ENCODE peak calls at places on chromosomes 2 and 18, in nine cellular contexts. One of them, this sample, is unnamed.

GRCh38 chr2:170703776-170704476 is 11.2 kb upstream of the SP5 start:
- DNase-seq in body of pancreas: no peak
- DNase-seq in IMR-90: no peak
- DNase-seq in A549: no peak
- DNase-seq in heart left ventricle: no peak
- DNase-seq in NB4: peak
- DNase-seq in suprapubic skin: no peak
- DNase-seq in ovary: no peak
- DNase-seq in esophagus squamous epithelium: no peak
- DNase-seq in this sample: no peak

GRCh38 chr2:66805136-66805535 is 370.2 kb downstream of the MEIS1 start:
- DNase-seq in body of pancreas: no peak
- DNase-seq in IMR-90: peak
- DNase-seq in A549: no peak
- DNase-seq in heart left ventricle: no peak
- DNase-seq in NB4: no peak
- DNase-seq in suprapubic skin: no peak
- DNase-seq in ovary: no peak
- DNase-seq in esophagus squamous epithelium: no peak
- DNase-seq in this sample: no peak

GRCh38 chr2:200619275-200619674 is 33.5 kb downstream of the AOX1 start:
- DNase-seq in body of pancreas: peak
- DNase-seq in IMR-90: peak
- DNase-seq in A549: peak
- DNase-seq in heart left ventricle: no peak
- DNase-seq in NB4: no peak
- DNase-seq in suprapubic skin: no peak
- DNase-seq in ovary: no peak
- DNase-seq in esophagus squamous epithelium: no peak
- DNase-seq in this sample: no peak

GRCh38 chr2:161943012-161943411 is 131.0 kb downstream of the DPP4 start:
- DNase-seq in body of pancreas: no peak
- DNase-seq in IMR-90: no peak
- DNase-seq in A549: no peak
- DNase-seq in heart left ventricle: no peak
- DNase-seq in NB4: no peak
- DNase-seq in suprapubic skin: no peak
- DNase-seq in ovary: no peak
- DNase-seq in esophagus squamous epithelium: no peak
- DNase-seq in this sample: no peak

GRCh38 chr2:74991977-74992376 is 33.5 kb downstream of the POLE4 start:
- DNase-seq in body of pancreas: no peak
- DNase-seq in IMR-90: peak
- DNase-seq in A549: no peak
- DNase-seq in heart left ventricle: no peak
- DNase-seq in NB4: no peak
- DNase-seq in suprapubic skin: no peak
- DNase-seq in ovary: no peak
- DNase-seq in esophagus squamous epithelium: no peak
- DNase-seq in this sample: peak

GRCh38 chr2:172200495-172201085 is 97.9 kb upstream of the DLX2 start:
- DNase-seq in body of pancreas: peak
- DNase-seq in IMR-90: peak
- DNase-seq in A549: peak
- DNase-seq in heart left ventricle: no peak
- DNase-seq in NB4: peak
- DNase-seq in suprapubic skin: no peak
- DNase-seq in ovary: no peak
- DNase-seq in esophagus squamous epithelium: no peak
- DNase-seq in this sample: no peak

GRCh38 chr2:110979834-110980612 is 140.7 kb upstream of the BCL2L11 start:
- DNase-seq in body of pancreas: no peak
- DNase-seq in IMR-90: no peak
- DNase-seq in A549: no peak
- DNase-seq in heart left ventricle: no peak
- DNase-seq in NB4: peak
- DNase-seq in suprapubic skin: no peak
- DNase-seq in ovary: no peak
- DNase-seq in esophagus squamous epithelium: no peak
- DNase-seq in this sample: no peak

GRCh38 chr18:525066-525797 is 24.7 kb upstream of the COLEC12 start:
- DNase-seq in body of pancreas: no peak
- DNase-seq in IMR-90: peak
- DNase-seq in A549: no peak
- DNase-seq in heart left ventricle: no peak
- DNase-seq in NB4: no peak
- DNase-seq in suprapubic skin: no peak
- DNase-seq in ovary: peak
- DNase-seq in esophagus squamous epithelium: no peak
- DNase-seq in this sample: peak

GRCh38 chr2:16971722-16972234 is 306.1 kb upstream of the CYRIA start:
- DNase-seq in body of pancreas: no peak
- DNase-seq in IMR-90: no peak
- DNase-seq in A549: no peak
- DNase-seq in heart left ventricle: no peak
- DNase-seq in NB4: no peak
- DNase-seq in suprapubic skin: no peak
- DNase-seq in ovary: no peak
- DNase-seq in esophagus squamous epithelium: no peak
- DNase-seq in this sample: no peak

GRCh38 chr2:16972276-16972675 is 306.6 kb upstream of the CYRIA start:
- DNase-seq in body of pancreas: no peak
- DNase-seq in IMR-90: no peak
- DNase-seq in A549: no peak
- DNase-seq in heart left ventricle: no peak
- DNase-seq in NB4: no peak
- DNase-seq in suprapubic skin: no peak
- DNase-seq in ovary: no peak
- DNase-seq in esophagus squamous epithelium: no peak
- DNase-seq in this sample: no peak

GRCh38 chr2:16978291-16978690 is 312.7 kb upstream of the CYRIA start:
- DNase-seq in body of pancreas: no peak
- DNase-seq in IMR-90: no peak
- DNase-seq in A549: no peak
- DNase-seq in heart left ventricle: no peak
- DNase-seq in NB4: no peak
- DNase-seq in suprapubic skin: no peak
- DNase-seq in ovary: no peak
- DNase-seq in esophagus squamous epithelium: no peak
- DNase-seq in this sample: no peak

DNA sequence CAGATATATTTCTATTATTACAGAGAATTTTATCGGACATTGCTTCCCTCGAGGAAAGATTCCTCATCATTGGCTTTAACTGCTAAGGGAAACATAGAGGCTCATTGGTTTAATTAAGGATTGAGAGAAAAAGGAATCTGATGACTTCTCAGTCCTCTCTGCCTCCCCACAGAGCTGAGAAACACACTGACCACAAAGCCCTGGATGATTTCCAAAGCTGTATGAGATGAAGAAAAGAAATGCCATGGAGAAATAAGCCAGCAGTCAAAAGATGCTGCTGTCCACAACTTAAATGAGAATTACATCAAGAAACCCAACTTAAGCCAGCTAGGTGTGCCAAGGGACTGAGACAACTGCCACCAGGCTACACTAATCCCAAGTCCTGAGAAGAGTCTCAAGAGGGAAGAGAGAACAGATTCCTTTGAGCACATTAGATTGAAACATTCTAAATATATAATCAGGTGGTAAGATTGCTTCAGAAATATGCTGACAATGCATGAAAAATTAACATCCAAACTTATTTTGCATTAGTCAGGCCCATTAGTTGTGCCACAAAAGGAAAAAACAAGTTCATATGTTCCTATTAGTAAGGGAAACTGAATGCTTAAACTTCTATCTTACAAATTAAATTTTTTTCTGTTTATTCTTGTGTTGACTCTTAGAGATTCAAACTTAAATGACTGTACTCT is 308.1 kb upstream of the CYRIA start:
- DNase-seq in body of pancreas: no peak
- DNase-seq in IMR-90: no peak
- DNase-seq in A549: no peak
- DNase-seq in heart left ventricle: no peak
- DNase-seq in NB4: no peak
- DNase-seq in suprapubic skin: no peak
- DNase-seq in ovary: no peak
- DNase-seq in esophagus squamous epithelium: no peak
- DNase-seq in this sample: no peak
- TF ChIP-seq POLR2A in body of pancreas: no peak
- TF ChIP-seq POLR2A in IMR-90: no peak
- TF ChIP-seq POLR2A in A549: no peak
- TF ChIP-seq POLR2A in heart left ventricle: no peak
- TF ChIP-seq POLR2A in NB4: no peak
- TF ChIP-seq POLR2A in suprapubic skin: no peak
- TF ChIP-seq POLR2A in ovary: no peak
- TF ChIP-seq POLR2A in esophagus squamous epithelium: no peak
- TF ChIP-seq POLR2A in this sample: no peak

DNA sequence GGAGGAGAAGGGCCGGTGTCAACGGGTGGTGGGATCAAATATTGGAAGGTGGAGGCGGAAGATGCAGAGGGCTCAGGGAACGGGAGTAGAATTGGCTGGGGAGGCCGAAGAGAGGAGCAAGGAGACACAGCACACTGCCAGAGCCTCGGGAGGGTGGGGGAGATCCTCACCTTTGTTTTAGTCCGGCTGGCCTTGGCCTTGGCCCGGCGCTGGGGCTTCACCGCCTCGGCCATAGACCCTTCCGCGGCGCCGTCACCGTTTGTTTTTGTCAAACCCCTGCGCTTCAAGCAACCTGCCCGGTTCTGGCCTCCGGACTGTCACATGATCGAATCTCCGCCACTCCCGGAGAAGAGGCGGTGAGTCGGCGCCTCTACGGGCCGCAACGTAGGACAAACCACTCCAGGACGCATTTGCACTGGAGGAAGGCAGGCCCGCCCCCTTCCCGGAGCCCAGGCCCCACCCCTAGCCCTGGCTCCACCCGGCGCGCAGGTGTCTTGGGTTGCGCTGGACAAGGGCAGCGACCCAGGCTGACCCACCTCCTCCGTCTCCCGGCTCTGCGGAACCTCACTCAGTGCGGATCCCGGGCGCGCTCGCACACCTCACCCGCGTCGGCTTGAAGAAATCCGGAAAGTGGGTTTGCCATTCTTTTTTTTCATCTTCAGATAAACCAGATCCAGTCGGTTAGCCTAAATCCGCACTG is at the start of gene EPG5:
- DNase-seq in body of pancreas: peak
- DNase-seq in IMR-90: peak
- DNase-seq in A549: peak
- DNase-seq in heart left ventricle: peak
- DNase-seq in NB4: peak
- DNase-seq in suprapubic skin: peak
- DNase-seq in ovary: peak
- DNase-seq in esophagus squamous epithelium: peak
- DNase-seq in this sample: peak
- TF ChIP-seq POLR2A in body of pancreas: peak
- TF ChIP-seq POLR2A in IMR-90: peak
- TF ChIP-seq POLR2A in A549: peak
- TF ChIP-seq POLR2A in heart left ventricle: no peak
- TF ChIP-seq POLR2A in NB4: peak
- TF ChIP-seq POLR2A in suprapubic skin: peak
- TF ChIP-seq POLR2A in ovary: peak
- TF ChIP-seq POLR2A in esophagus squamous epithelium: peak
- TF ChIP-seq POLR2A in this sample: peak

GRCh38 chr18:61896118-61896517 is 3.3 kb upstream of the RNF152 start:
- DNase-seq in body of pancreas: no peak
- DNase-seq in IMR-90: no peak
- DNase-seq in A549: no peak
- DNase-seq in heart left ventricle: no peak
- DNase-seq in NB4: no peak
- DNase-seq in suprapubic skin: no peak
- DNase-seq in ovary: no peak
- DNase-seq in esophagus squamous epithelium: no peak
- DNase-seq in this sample: no peak

GRCh38 chr18:61894751-61895524 is 2.1 kb upstream of the RNF152 start:
- DNase-seq in body of pancreas: no peak
- DNase-seq in IMR-90: no peak
- DNase-seq in A549: no peak
- DNase-seq in heart left ventricle: peak
- DNase-seq in NB4: no peak
- DNase-seq in suprapubic skin: no peak
- DNase-seq in ovary: peak
- DNase-seq in esophagus squamous epithelium: no peak
- DNase-seq in this sample: no peak

GRCh38 chr18:61893304-61893970 is 630 bp upstream of the RNF152 start:
- DNase-seq in body of pancreas: peak
- DNase-seq in IMR-90: peak
- DNase-seq in A549: no peak
- DNase-seq in heart left ventricle: peak
- DNase-seq in NB4: peak
- DNase-seq in suprapubic skin: no peak
- DNase-seq in ovary: peak
- DNase-seq in esophagus squamous epithelium: no peak
- DNase-seq in this sample: peak

GRCh38 chr18:61892683-61893303 is at the start of gene RNF152:
- DNase-seq in body of pancreas: peak
- DNase-seq in IMR-90: peak
- DNase-seq in A549: no peak
- DNase-seq in heart left ventricle: peak
- DNase-seq in NB4: no peak
- DNase-seq in suprapubic skin: no peak
- DNase-seq in ovary: peak
- DNase-seq in esophagus squamous epithelium: no peak
- DNase-seq in this sample: no peak

DNA sequence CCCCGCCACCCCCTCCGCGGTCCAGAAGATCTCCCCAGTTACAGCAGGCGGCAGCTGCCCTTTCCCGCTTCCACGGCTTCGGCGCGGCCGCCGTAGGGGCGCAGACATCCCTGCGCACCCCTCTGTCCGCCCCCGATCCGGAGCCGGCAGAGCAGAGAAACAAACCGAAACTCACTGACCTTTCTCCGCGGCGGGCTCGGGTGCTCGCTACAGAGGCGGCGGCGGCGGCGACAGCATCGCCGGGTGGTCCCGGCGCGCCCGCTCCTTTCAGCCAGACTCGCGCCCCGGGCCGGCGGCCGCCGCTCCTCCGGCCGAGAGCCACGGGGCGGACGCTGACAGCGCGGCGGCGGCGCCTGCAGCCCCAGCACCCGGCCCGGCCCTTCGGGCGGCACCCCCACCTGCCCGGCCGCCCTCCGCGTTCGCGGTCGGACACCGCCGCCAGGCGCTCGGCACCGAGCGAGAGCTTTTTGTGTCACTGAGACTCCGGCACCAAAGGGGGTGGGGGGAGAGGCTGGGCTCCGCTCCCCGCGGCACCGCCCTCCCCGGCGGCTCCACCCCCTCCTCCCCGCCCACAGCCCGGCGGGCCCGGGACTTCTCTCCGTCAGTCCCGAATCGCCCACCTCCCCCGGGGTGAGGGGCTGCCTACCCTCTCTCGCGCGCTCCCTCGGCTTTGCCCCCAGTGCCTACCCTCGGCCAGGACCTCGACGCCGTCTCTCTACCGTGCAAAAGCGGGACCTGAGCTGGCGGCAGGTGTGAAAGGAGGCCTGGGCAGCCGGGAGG is 1.4 kb upstream of the RNF152 start:
- DNase-seq in body of pancreas: peak
- DNase-seq in IMR-90: peak
- DNase-seq in A549: peak
- DNase-seq in heart left ventricle: peak
- DNase-seq in NB4: peak
- DNase-seq in suprapubic skin: peak
- DNase-seq in ovary: peak
- DNase-seq in esophagus squamous epithelium: no peak
- DNase-seq in this sample: peak
- TF ChIP-seq POLR2A in body of pancreas: peak
- TF ChIP-seq POLR2A in IMR-90: peak
- TF ChIP-seq POLR2A in A549: no peak
- TF ChIP-seq POLR2A in heart left ventricle: no peak
- TF ChIP-seq POLR2A in NB4: no peak
- TF ChIP-seq POLR2A in suprapubic skin: peak
- TF ChIP-seq POLR2A in ovary: peak
- TF ChIP-seq POLR2A in esophagus squamous epithelium: peak
- TF ChIP-seq POLR2A in this sample: peak

GRCh38 chr2:9250091-9250490 is 43.5 kb downstream of the ASAP2 start:
- DNase-seq in body of pancreas: no peak
- DNase-seq in IMR-90: no peak
- DNase-seq in A549: no peak
- DNase-seq in heart left ventricle: no peak
- DNase-seq in NB4: no peak
- DNase-seq in suprapubic skin: no peak
- DNase-seq in ovary: no peak
- DNase-seq in esophagus squamous epithelium: no peak
- DNase-seq in this sample: no peak

GRCh38 chr2:9250498-9251153 is 44.0 kb downstream of the ASAP2 start:
- DNase-seq in body of pancreas: no peak
- DNase-seq in IMR-90: no peak
- DNase-seq in A549: no peak
- DNase-seq in heart left ventricle: no peak
- DNase-seq in NB4: no peak
- DNase-seq in suprapubic skin: no peak
- DNase-seq in ovary: no peak
- DNase-seq in esophagus squamous epithelium: no peak
- DNase-seq in this sample: no peak

GRCh38 chr2:9252002-9252357 is 45.4 kb downstream of the ASAP2 start:
- DNase-seq in body of pancreas: no peak
- DNase-seq in IMR-90: no peak
- DNase-seq in A549: peak
- DNase-seq in heart left ventricle: no peak
- DNase-seq in NB4: no peak
- DNase-seq in suprapubic skin: peak
- DNase-seq in ovary: no peak
- DNase-seq in esophagus squamous epithelium: no peak
- DNase-seq in this sample: no peak

GRCh38 chr2:9249036-9249800 is 42.6 kb downstream of the ASAP2 start:
- DNase-seq in body of pancreas: no peak
- DNase-seq in IMR-90: peak
- DNase-seq in A549: peak
- DNase-seq in heart left ventricle: no peak
- DNase-seq in NB4: peak
- DNase-seq in suprapubic skin: no peak
- DNase-seq in ovary: no peak
- DNase-seq in esophagus squamous epithelium: no peak
- DNase-seq in this sample: peak

GRCh38 chr2:9251154-9252001 is 44.8 kb downstream of the ASAP2 start:
- DNase-seq in body of pancreas: no peak
- DNase-seq in IMR-90: peak
- DNase-seq in A549: peak
- DNase-seq in heart left ventricle: no peak
- DNase-seq in NB4: no peak
- DNase-seq in suprapubic skin: peak
- DNase-seq in ovary: no peak
- DNase-seq in esophagus squamous epithelium: no peak
- DNase-seq in this sample: peak
- TF ChIP-seq POLR2A in body of pancreas: no peak
- TF ChIP-seq POLR2A in IMR-90: no peak
- TF ChIP-seq POLR2A in A549: no peak
- TF ChIP-seq POLR2A in heart left ventricle: no peak
- TF ChIP-seq POLR2A in NB4: no peak
- TF ChIP-seq POLR2A in suprapubic skin: no peak
- TF ChIP-seq POLR2A in ovary: no peak
- TF ChIP-seq POLR2A in esophagus squamous epithelium: no peak
- TF ChIP-seq POLR2A in this sample: no peak